ENCODE peak calls at places on chromosomes 2 and 18, in five cellular contexts. One of them, this sample, is unnamed.

GRCh38 chr2:10078704-10079191 is 1.5 kb downstream of the CYS1 start:
- DNase-seq in MM.1S: no peak
- DNase-seq in brain microvascular endothelial cell: no peak
- DNase-seq in IMR-90: no peak
- DNase-seq in prostate gland: no peak
- DNase-seq in this sample: no peak

GRCh38 chr2:216942016-216942415 is 82.2 kb upstream of the TNP1 start:
- DNase-seq in MM.1S: no peak
- DNase-seq in brain microvascular endothelial cell: no peak
- DNase-seq in IMR-90: no peak
- DNase-seq in prostate gland: no peak
- DNase-seq in this sample: no peak

GRCh38 chr2:156896294-156896693 is 361.2 kb upstream of the GALNT5 start:
- DNase-seq in MM.1S: peak
- DNase-seq in brain microvascular endothelial cell: no peak
- DNase-seq in IMR-90: peak
- DNase-seq in prostate gland: no peak
- DNase-seq in this sample: no peak

GRCh38 chr2:240948905-240949790 is 43.0 kb downstream of the CROCC2 start:
- DNase-seq in MM.1S: no peak
- DNase-seq in brain microvascular endothelial cell: no peak
- DNase-seq in IMR-90: no peak
- DNase-seq in prostate gland: no peak
- DNase-seq in this sample: no peak

GRCh38 chr2:15127876-15128275 is 433.3 kb downstream of the NBAS start:
- DNase-seq in MM.1S: no peak
- DNase-seq in brain microvascular endothelial cell: no peak
- DNase-seq in IMR-90: no peak
- DNase-seq in prostate gland: no peak
- DNase-seq in this sample: no peak

GRCh38 chr18:48477353-48477752 is 61.5 kb upstream of the CTIF start:
- DNase-seq in MM.1S: no peak
- DNase-seq in brain microvascular endothelial cell: no peak
- DNase-seq in IMR-90: no peak
- DNase-seq in prostate gland: no peak
- DNase-seq in this sample: no peak

GRCh38 chr2:67502346-67503065 is 105.4 kb downstream of the ETAA1 start:
- DNase-seq in MM.1S: no peak
- DNase-seq in brain microvascular endothelial cell: no peak
- DNase-seq in IMR-90: peak
- DNase-seq in prostate gland: no peak
- DNase-seq in this sample: no peak

GRCh38 chr2:26754972-26755670 is 9.0 kb upstream of the SLC35F6 start:
- DNase-seq in MM.1S: no peak
- DNase-seq in brain microvascular endothelial cell: no peak
- DNase-seq in IMR-90: no peak
- DNase-seq in prostate gland: no peak
- DNase-seq in this sample: no peak

GRCh38 chr2:240426797-240427721 is 8.4 kb upstream of the GPC1 start:
- DNase-seq in MM.1S: peak
- DNase-seq in brain microvascular endothelial cell: peak
- DNase-seq in IMR-90: peak
- DNase-seq in prostate gland: no peak
- DNase-seq in this sample: peak

GRCh38 chr2:180933332-180933731 is 47.1 kb upstream of the UBE2E3 start:
- DNase-seq in MM.1S: no peak
- DNase-seq in brain microvascular endothelial cell: no peak
- DNase-seq in IMR-90: no peak
- DNase-seq in prostate gland: no peak
- DNase-seq in this sample: no peak

GRCh38 chr2:98486374-98486981 is 41.8 kb downstream of the INPP4A start:
- DNase-seq in MM.1S: peak
- DNase-seq in brain microvascular endothelial cell: no peak
- DNase-seq in IMR-90: no peak
- DNase-seq in prostate gland: no peak
- DNase-seq in this sample: no peak

GRCh38 chr2:232142049-232142448 is 180.5 kb downstream of the DIS3L2 start:
- DNase-seq in MM.1S: peak
- DNase-seq in brain microvascular endothelial cell: peak
- DNase-seq in IMR-90: peak
- DNase-seq in prostate gland: no peak
- DNase-seq in this sample: peak

GRCh38 chr2:241309684-241310117 is 5.8 kb downstream of the HDLBP start:
- DNase-seq in MM.1S: peak
- DNase-seq in brain microvascular endothelial cell: peak
- DNase-seq in IMR-90: peak
- DNase-seq in prostate gland: no peak
- DNase-seq in this sample: no peak

GRCh38 chr2:219561179-219562048 is 9.9 kb downstream of the OBSL1 start:
- DNase-seq in MM.1S: no peak
- DNase-seq in brain microvascular endothelial cell: no peak
- DNase-seq in IMR-90: no peak
- DNase-seq in prostate gland: no peak
- DNase-seq in this sample: no peak

GRCh38 chr2:237859082-237859433 is 365 bp upstream of the RAMP1 start:
- DNase-seq in MM.1S: no peak
- DNase-seq in brain microvascular endothelial cell: no peak
- DNase-seq in IMR-90: no peak
- DNase-seq in prostate gland: no peak
- DNase-seq in this sample: no peak

GRCh38 chr2:223779877-223780276 is 57.5 kb downstream of the AP1S3 start:
- DNase-seq in MM.1S: peak
- DNase-seq in brain microvascular endothelial cell: peak
- DNase-seq in IMR-90: peak
- DNase-seq in prostate gland: no peak
- DNase-seq in this sample: peak

GRCh38 chr2:240708457-240708856 is 16.8 kb downstream of the AQP12A start:
- DNase-seq in MM.1S: no peak
- DNase-seq in brain microvascular endothelial cell: no peak
- DNase-seq in IMR-90: no peak
- DNase-seq in prostate gland: no peak
- DNase-seq in this sample: no peak

GRCh38 chr2:34570266-34570872 is 971.3 kb upstream of the FAM98A start:
- DNase-seq in MM.1S: peak
- DNase-seq in brain microvascular endothelial cell: no peak
- DNase-seq in IMR-90: no peak
- DNase-seq in prostate gland: peak
- DNase-seq in this sample: peak

GRCh38 chr2:195105581-195105980 is 551.4 kb upstream of the SLC39A10 start:
- DNase-seq in MM.1S: no peak
- DNase-seq in brain microvascular endothelial cell: no peak
- DNase-seq in IMR-90: no peak
- DNase-seq in prostate gland: no peak
- DNase-seq in this sample: no peak

GRCh38 chr18:79489048-79489899 is 93.5 kb downstream of the NFATC1 start:
- DNase-seq in MM.1S: no peak
- DNase-seq in brain microvascular endothelial cell: no peak
- DNase-seq in IMR-90: no peak
- DNase-seq in prostate gland: no peak
- DNase-seq in this sample: no peak

GRCh38 chr18:22193466-22193865 is 24.1 kb downstream of the GATA6 start:
- DNase-seq in MM.1S: no peak
- DNase-seq in brain microvascular endothelial cell: peak
- DNase-seq in IMR-90: no peak
- DNase-seq in prostate gland: no peak
- DNase-seq in this sample: no peak

GRCh38 chr2:214477305-214477704 is 66.5 kb downstream of the VWC2L start:
- DNase-seq in MM.1S: no peak
- DNase-seq in brain microvascular endothelial cell: no peak
- DNase-seq in IMR-90: no peak
- DNase-seq in prostate gland: no peak
- DNase-seq in this sample: no peak

GRCh38 chr18:24915547-24915946 is 436.4 kb downstream of the ZNF521 start:
- DNase-seq in MM.1S: no peak
- DNase-seq in brain microvascular endothelial cell: no peak
- DNase-seq in IMR-90: peak
- DNase-seq in prostate gland: no peak
- DNase-seq in this sample: no peak

GRCh38 chr2:108169982-108170625 is 69.7 kb upstream of the SULT1C3 start:
- DNase-seq in MM.1S: peak
- DNase-seq in brain microvascular endothelial cell: no peak
- DNase-seq in IMR-90: peak
- DNase-seq in prostate gland: no peak
- DNase-seq in this sample: no peak

GRCh38 chr2:144480257-144480656 is 39.7 kb downstream of the ZEB2 start:
- DNase-seq in MM.1S: no peak
- DNase-seq in brain microvascular endothelial cell: no peak
- DNase-seq in IMR-90: peak
- DNase-seq in prostate gland: no peak
- DNase-seq in this sample: no peak

GRCh38 chr2:236747426-236747825 is 177.8 kb downstream of the ACKR3 start:
- DNase-seq in MM.1S: no peak
- DNase-seq in brain microvascular endothelial cell: no peak
- DNase-seq in IMR-90: no peak
- DNase-seq in prostate gland: no peak
- DNase-seq in this sample: no peak

GRCh38 chr2:236743623-236744280 is 174.1 kb downstream of the ACKR3 start:
- DNase-seq in MM.1S: no peak
- DNase-seq in brain microvascular endothelial cell: peak
- DNase-seq in IMR-90: peak
- DNase-seq in prostate gland: no peak
- DNase-seq in this sample: no peak

GRCh38 chr2:236746833-236747232 is 177.2 kb downstream of the ACKR3 start:
- DNase-seq in MM.1S: no peak
- DNase-seq in brain microvascular endothelial cell: no peak
- DNase-seq in IMR-90: no peak
- DNase-seq in prostate gland: no peak
- DNase-seq in this sample: no peak

GRCh38 chr2:236744316-236745105 is 174.9 kb downstream of the ACKR3 start:
- DNase-seq in MM.1S: no peak
- DNase-seq in brain microvascular endothelial cell: peak
- DNase-seq in IMR-90: peak
- DNase-seq in prostate gland: no peak
- DNase-seq in this sample: no peak

GRCh38 chr2:236745420-236746210 is 176.0 kb downstream of the ACKR3 start:
- DNase-seq in MM.1S: no peak
- DNase-seq in brain microvascular endothelial cell: peak
- DNase-seq in IMR-90: peak
- DNase-seq in prostate gland: peak
- DNase-seq in this sample: peak
- H3K27ac ChIP-seq in MM.1S: no peak
- H3K27ac ChIP-seq in brain microvascular endothelial cell: peak
- H3K27ac ChIP-seq in IMR-90: no peak
- H3K27ac ChIP-seq in prostate gland: no peak
- H3K27ac ChIP-seq in this sample: peak

GRCh38 chr2:72208225-72208624 is 60.6 kb upstream of the CYP26B1 start:
- DNase-seq in MM.1S: no peak
- DNase-seq in brain microvascular endothelial cell: no peak
- DNase-seq in IMR-90: no peak
- DNase-seq in prostate gland: no peak
- DNase-seq in this sample: no peak

GRCh38 chr2:72204156-72204781 is 56.6 kb upstream of the CYP26B1 start:
- DNase-seq in MM.1S: no peak
- DNase-seq in brain microvascular endothelial cell: peak
- DNase-seq in IMR-90: peak
- DNase-seq in prostate gland: no peak
- DNase-seq in this sample: peak

GRCh38 chr2:72204782-72205545 is 57.3 kb upstream of the CYP26B1 start:
- DNase-seq in MM.1S: no peak
- DNase-seq in brain microvascular endothelial cell: peak
- DNase-seq in IMR-90: no peak
- DNase-seq in prostate gland: no peak
- DNase-seq in this sample: no peak

GRCh38 chr2:72207334-72207733 is 59.7 kb upstream of the CYP26B1 start:
- DNase-seq in MM.1S: no peak
- DNase-seq in brain microvascular endothelial cell: no peak
- DNase-seq in IMR-90: no peak
- DNase-seq in prostate gland: no peak
- DNase-seq in this sample: no peak

GRCh38 chr2:72205546-72205863 is 57.8 kb upstream of the CYP26B1 start:
- DNase-seq in MM.1S: no peak
- DNase-seq in brain microvascular endothelial cell: no peak
- DNase-seq in IMR-90: no peak
- DNase-seq in prostate gland: no peak
- DNase-seq in this sample: no peak
- H3K27ac ChIP-seq in MM.1S: no peak
- H3K27ac ChIP-seq in brain microvascular endothelial cell: no peak
- H3K27ac ChIP-seq in IMR-90: no peak
- H3K27ac ChIP-seq in prostate gland: no peak
- H3K27ac ChIP-seq in this sample: no peak

GRCh38 chr2:120275617-120276400 is 23.2 kb downstream of the RALB start:
- DNase-seq in MM.1S: no peak
- DNase-seq in brain microvascular endothelial cell: no peak
- DNase-seq in IMR-90: no peak
- DNase-seq in prostate gland: no peak
- DNase-seq in this sample: no peak

GRCh38 chr2:120283649-120284048 is 31.0 kb downstream of the RALB start:
- DNase-seq in MM.1S: no peak
- DNase-seq in brain microvascular endothelial cell: no peak
- DNase-seq in IMR-90: peak
- DNase-seq in prostate gland: no peak
- DNase-seq in this sample: no peak

GRCh38 chr2:120277505-120278205 is 25.0 kb downstream of the RALB start:
- DNase-seq in MM.1S: no peak
- DNase-seq in brain microvascular endothelial cell: no peak
- DNase-seq in IMR-90: no peak
- DNase-seq in prostate gland: no peak
- DNase-seq in this sample: no peak

GRCh38 chr2:120278901-120279300 is 26.2 kb downstream of the RALB start:
- DNase-seq in MM.1S: no peak
- DNase-seq in brain microvascular endothelial cell: no peak
- DNase-seq in IMR-90: no peak
- DNase-seq in prostate gland: no peak
- DNase-seq in this sample: no peak

GRCh38 chr2:120279708-120280107 is 27.1 kb downstream of the RALB start:
- DNase-seq in MM.1S: no peak
- DNase-seq in brain microvascular endothelial cell: no peak
- DNase-seq in IMR-90: no peak
- DNase-seq in prostate gland: no peak
- DNase-seq in this sample: no peak
- H3K27ac ChIP-seq in MM.1S: no peak
- H3K27ac ChIP-seq in brain microvascular endothelial cell: no peak
- H3K27ac ChIP-seq in IMR-90: no peak
- H3K27ac ChIP-seq in prostate gland: no peak
- H3K27ac ChIP-seq in this sample: no peak

GRCh38 chr2:205802069-205802468 is 119.8 kb downstream of the NRP2 start:
- DNase-seq in MM.1S: no peak
- DNase-seq in brain microvascular endothelial cell: no peak
- DNase-seq in IMR-90: peak
- DNase-seq in prostate gland: no peak
- DNase-seq in this sample: no peak
- H3K27ac ChIP-seq in MM.1S: no peak
- H3K27ac ChIP-seq in brain microvascular endothelial cell: no peak
- H3K27ac ChIP-seq in IMR-90: no peak
- H3K27ac ChIP-seq in prostate gland: no peak
- H3K27ac ChIP-seq in this sample: no peak

This sample was measured in WERI-Rb-1.